ENCODE peak calls at places on chromosomes 7 and 10, in seven cellular contexts. B, P, A, M, J, E and U are unnamed samples.

GRCh38 chr10:132910901-132911711 is 31.3 kb downstream of the CFAP46 start:
- DNase-seq in B (no peak), P (no peak), A (no peak), M (no peak), J (no peak), E (no peak), U (no peak)

GRCh38 chr10:14296081-14296709 is 34.5 kb downstream of the FRMD4A start:
- DNase-seq in B (no peak), P (no peak), A (no peak), M (no peak), J (no peak), E (no peak), U (no peak)

GRCh38 chr10:7817984-7818294 is 366 bp upstream of the TAF3 start:
- DNase-seq in B (no peak), P (no peak), A (no peak), M (no peak), J (no peak), E (no peak), U (no peak)

GRCh38 chr7:16562456-16563220 is 36.0 kb downstream of the LRRC72 start:
- DNase-seq in B (no peak), P (no peak), A (no peak), M (no peak), J (no peak), E (no peak), U (no peak)

GRCh38 chr7:157441023-157441399 is 104.2 kb downstream of the DNAJB6 start:
- DNase-seq in B (no peak), P (no peak), A (no peak), M (no peak), J (no peak), E (no peak), U (no peak)

GRCh38 chr7:116710764-116711452 is 38.9 kb downstream of the MET start:
- DNase-seq in B (no peak), P (no peak), A (no peak), M (no peak), J (no peak), E (no peak), U (no peak)

GRCh38 chr10:133100706-133101463 is 13.2 kb downstream of the ADGRA1 start:
- DNase-seq in B (no peak), P (no peak), A (no peak), M (peak; percentile 89), J (no peak), E (no peak), U (no peak)

GRCh38 chr7:147276783-147277370 is 1160.3 kb downstream of the CNTNAP2 start:
- DNase-seq in B (no peak), P (no peak), A (no peak), M (no peak), J (no peak), E (no peak), U (no peak)

GRCh38 chr7:49852619-49853462 is 79.4 kb downstream of the VWC2 start:
- DNase-seq in B (no peak), P (no peak), A (no peak), M (peak; percentile 75), J (no peak), E (no peak), U (peak; percentile 63)

GRCh38 chr7:150367677-150368097 is 935 bp upstream of the REPIN1 start:
- DNase-seq in B (no peak), P (no peak), A (no peak), M (no peak), J (no peak), E (no peak), U (no peak)

GRCh38 chr7:41222704-41223103 is 480.2 kb downstream of the INHBA start:
- DNase-seq in B (no peak), P (no peak), A (no peak), M (no peak), J (no peak), E (no peak), U (no peak)

GRCh38 chr10:52770904-52771303 is 1.7 kb downstream of the MBL2 start:
- DNase-seq in B (no peak), P (no peak), A (no peak), M (no peak), J (no peak), E (no peak), U (no peak)

GRCh38 chr7:152974577-152974976 is 215.0 kb downstream of the ACTR3B start:
- DNase-seq in B (no peak), P (no peak), A (no peak), M (no peak), J (no peak), E (no peak), U (no peak)

GRCh38 chr10:28200804-28201203 is 102.1 kb downstream of the MPP7 start:
- DNase-seq in B (no peak), P (no peak), A (no peak), M (no peak), J (no peak), E (no peak), U (peak; percentile 6)